ENCODE peak calls at places on chromosomes 6 and 20, in ten cellular contexts. T is stomach; V is cardiac muscle cell; U is IMR-90; O is mammary epithelial cell; H is neural progenitor cell; A is lung; S is CD8-positive, alpha-beta T cell; P is heart right ventricle; F is heart left ventricle. M is an unnamed sample. For H3K4me1, the result is how much of the 10 kb centered on the place peaks cover.

GRCh38 chr6:132520953-132521352 is 8.0 kb upstream of the STX7 start:
- DNase-seq in T (no peak), S (no peak), A (no peak), O (no peak), V (no peak), H (no peak), P (no peak), F (no peak), U (peak), M (no peak)

GRCh38 chr6:52331793-52332457 is 30.0 kb upstream of the PAQR8 start:
- DNase-seq in S (no peak), U (no peak), T (no peak), V (no peak), O (no peak), H (no peak), P (no peak), F (no peak), A (no peak), M (no peak)

GRCh38 chr20:62980970-62981369 is 25.8 kb downstream of the BHLHE23 start:
- DNase-seq in P (no peak), A (no peak), T (no peak), S (peak), H (peak), V (no peak), O (no peak), F (no peak), U (no peak), M (no peak)

GRCh38 chr20:38230957-38231785 is 29.4 kb downstream of the KIAA1755 start:
- DNase-seq in A (no peak), P (no peak), F (no peak), S (no peak), V (no peak), U (peak), T (no peak), H (no peak), O (peak), M (no peak)

GRCh38 chr6:27138837-27139752 is 108.4 kb upstream of the PRSS16 start:
- DNase-seq in F (peak), S (peak), H (peak), U (peak), O (no peak), P (peak), T (peak), V (peak), A (no peak), M (peak)

GRCh38 chr6:130105996-130106704 is 87.8 kb downstream of the L3MBTL3 start:
- DNase-seq in P (no peak), A (no peak), S (no peak), U (no peak), V (no peak), H (no peak), T (no peak), F (no peak), O (no peak), M (no peak)

GRCh38 chr6:150632785-150633465 is 33.2 kb downstream of the PLEKHG1 start:
- DNase-seq in V (no peak), F (no peak), P (no peak), O (no peak), H (no peak), S (no peak), U (no peak), T (no peak), A (no peak), M (no peak)

GRCh38 chr6:116096979-116097816 is 3.5 kb upstream of the NT5DC1 start:
- DNase-seq in P (no peak), O (no peak), T (no peak), V (no peak), A (no peak), F (no peak), H (no peak), U (peak), S (no peak), M (no peak)

GRCh38 chr20:49821850-49822249 is 9.2 kb downstream of the SLC9A8 start:
- DNase-seq in A (no peak), H (no peak), O (peak), T (no peak), P (no peak), U (peak), F (no peak), V (no peak), S (no peak), M (no peak)

GRCh38 chr20:51831891-51832675 is 29.8 kb upstream of the SALL4 start:
- DNase-seq in O (no peak), T (no peak), S (no peak), P (no peak), A (no peak), U (peak), H (no peak), V (no peak), F (no peak), M (no peak)

GRCh38 chr20:34525709-34526416 is 9.6 kb downstream of the DYNLRB1 start:
- DNase-seq in P (peak), U (peak), V (no peak), F (peak), S (no peak), H (no peak), A (peak), O (peak), T (peak), M (peak)

GRCh38 chr6:67629268-67629667 is 1005.8 kb upstream of the ADGRB3 start:
- DNase-seq in V (no peak), O (no peak), F (no peak), P (no peak), S (no peak), H (no peak), T (no peak), U (peak), A (no peak), M (no peak)

GRCh38 chr6:159117541-159117940 is 51.7 kb upstream of the FNDC1 start:
- DNase-seq in U (no peak), F (no peak), V (no peak), S (no peak), T (no peak), H (no peak), A (no peak), O (no peak), P (no peak), M (no peak)

GRCh38 chr20:49591217-49591865 is 23.4 kb upstream of the PTGIS start:
- DNase-seq in H (no peak), U (peak), P (no peak), A (no peak), T (no peak), S (no peak), O (no peak), V (peak), F (no peak), M (no peak)

GRCh38 chr6:116511424-116512131 is at the start of gene CALHM5:
- DNase-seq in U (peak), O (peak), A (peak), H (peak), V (peak), P (peak), F (peak), T (no peak), S (no peak), M (no peak)

GRCh38 chr6:170046786-170047626 is 243.9 kb downstream of the DLL1 start:
- DNase-seq in F (peak), A (no peak), V (no peak), O (no peak), T (peak), S (no peak), H (no peak), P (no peak), U (no peak), M (peak)

GRCh38 chr6:113909224-113909856 is 52.2 kb downstream of the MARCKS start:
- DNase-seq in F (no peak), O (peak), H (peak), P (no peak), A (no peak), V (peak), T (no peak), S (no peak), U (peak), M (no peak)

GRCh38 chr6:83442752-83443151 is 11.9 kb upstream of the ME1 start:
- DNase-seq in U (peak), H (peak), S (no peak), F (no peak), O (peak), V (no peak), T (no peak), P (no peak), A (no peak), M (no peak)

GRCh38 chr6:53009511-53009910 is 14.4 kb upstream of the GSTA4 start:
- DNase-seq in T (no peak), O (no peak), U (no peak), F (no peak), A (no peak), H (no peak), S (no peak), V (no peak), P (no peak), M (no peak)

GRCh38 chr20:58682656-58683055 is 9.9 kb upstream of the NPEPL1 start:
- DNase-seq in A (no peak), V (no peak), P (no peak), F (no peak), S (no peak), U (peak), O (peak), T (no peak), H (no peak), M (no peak)

GRCh38 chr6:166950443-166950821 is 5.9 kb downstream of the RNASET2 start:
- DNase-seq in O (no peak), A (no peak), S (no peak), P (no peak), F (no peak), U (no peak), H (no peak), T (no peak), V (no peak), M (no peak)

GRCh38 chr6:30937265-30937664 is 3.5 kb upstream of the MUCL3 start:
- DNase-seq in F (no peak), H (no peak), U (no peak), O (no peak), A (peak), S (no peak), T (no peak), P (no peak), V (no peak), M (no peak)

GRCh38 chr6:114810468-114810867 is 467.6 kb upstream of the HS3ST5 start:
- DNase-seq in F (no peak), P (no peak), O (no peak), T (no peak), H (no peak), V (no peak), S (no peak), U (no peak), A (no peak), M (no peak)

DNA sequence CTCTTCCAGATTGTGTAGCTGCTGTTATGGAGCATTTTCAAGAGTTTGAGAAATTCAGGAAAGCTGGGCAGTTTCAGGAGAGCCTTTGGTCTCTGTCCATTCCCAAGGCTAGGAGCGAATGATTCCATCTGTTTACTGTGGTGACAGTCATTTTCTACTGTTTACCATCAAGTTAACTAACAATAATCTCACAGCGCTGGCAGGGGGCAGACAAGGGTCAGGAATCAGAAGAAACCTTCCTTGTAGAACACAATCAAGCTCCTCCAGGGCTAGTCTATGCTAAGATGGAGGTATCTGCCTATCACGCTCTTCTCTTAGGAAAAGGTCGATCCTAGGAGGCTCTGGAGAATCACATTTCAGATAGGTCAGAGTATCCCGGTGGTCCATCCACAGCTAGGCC is 293.9 kb downstream of the KIF16B start:
- DNase-seq in F (no peak), T (no peak), A (no peak), V (no peak), H (no peak), O (no peak), U (no peak), S (no peak), P (no peak), M (no peak)
- TF ChIP-seq CTCF in F (no peak), T (no peak), A (no peak), V (no peak), H (no peak), O (no peak), U (no peak), S (no peak), P (no peak), M (no peak)

GRCh38 chr6:32192608-32193039 is at the start of gene GPSM3:
- DNase-seq in U (peak), H (no peak), P (peak), T (peak), F (peak), O (no peak), A (no peak), V (no peak), S (peak), M (no peak)
- H3K27ac ChIP-seq in U (peak), H (no peak), P (peak), T (peak), F (peak), O (no peak), A (peak), V (peak), S (peak), M (no peak)

GRCh38 chr20:57248132-57248797 is 18.2 kb downstream of the BMP7 start:
- DNase-seq in V (no peak), S (no peak), U (no peak), F (no peak), O (no peak), T (no peak), P (no peak), H (no peak), A (no peak), M (no peak)

GRCh38 chr20:57244221-57244585 is 22.2 kb downstream of the BMP7 start:
- DNase-seq in H (no peak), S (no peak), V (no peak), O (peak), U (no peak), F (no peak), A (no peak), T (no peak), P (no peak), M (no peak)

GRCh38 chr20:57247292-57247975 is 19.0 kb downstream of the BMP7 start:
- DNase-seq in S (no peak), F (no peak), P (no peak), V (no peak), U (no peak), T (no peak), O (no peak), H (no peak), A (no peak), M (no peak)

GRCh38 chr20:57244627-57245214 is 21.7 kb downstream of the BMP7 start:
- DNase-seq in O (no peak), A (no peak), P (no peak), S (no peak), H (peak), U (no peak), V (no peak), F (no peak), T (no peak), M (no peak)

DNA sequence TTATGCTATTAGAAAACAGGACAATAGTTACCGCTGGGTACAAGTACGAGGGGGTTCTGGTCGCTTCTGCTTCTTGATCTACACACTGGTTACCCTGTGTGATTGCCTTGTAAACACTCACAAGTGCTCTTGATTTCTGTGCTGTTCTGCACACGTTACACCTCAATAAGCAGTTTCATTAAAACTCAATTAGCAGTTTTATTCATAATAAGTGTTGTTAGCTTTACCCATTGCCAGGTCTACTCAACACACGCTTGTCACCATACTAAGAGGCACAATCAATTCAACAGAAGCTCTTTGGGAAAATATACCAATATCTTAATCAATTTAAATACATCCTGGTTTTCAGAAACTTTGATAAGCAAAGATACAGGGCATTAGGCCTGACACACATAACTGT is 20.4 kb downstream of the BMP7 start:
- DNase-seq in U (no peak), V (no peak), T (no peak), F (no peak), P (no peak), H (no peak), O (no peak), A (no peak), S (no peak), M (no peak)
- H3K4me1 ChIP-seq in U (under half), V (under half), T (under half), F (under half), P (under half), H (under half), O (under half), A (under half), S (under half), M (under half)

GRCh38 chr6:40713002-40713719 is 126.0 kb upstream of the LRFN2 start:
- DNase-seq in V (no peak), H (peak), P (no peak), U (no peak), S (no peak), T (no peak), F (no peak), A (no peak), O (no peak), M (no peak)

GRCh38 chr6:40706222-40706621 is 119.1 kb upstream of the LRFN2 start:
- DNase-seq in S (no peak), F (no peak), P (no peak), T (no peak), V (no peak), O (no peak), H (peak), A (no peak), U (no peak), M (no peak)

GRCh38 chr6:40710626-40711354 is 123.6 kb upstream of the LRFN2 start:
- DNase-seq in P (no peak), F (no peak), H (no peak), U (no peak), V (no peak), T (no peak), O (no peak), A (no peak), S (no peak), M (no peak)

GRCh38 chr6:40708049-40708448 is 120.9 kb upstream of the LRFN2 start:
- DNase-seq in P (no peak), T (no peak), A (no peak), U (no peak), S (no peak), O (no peak), V (no peak), F (no peak), H (no peak), M (no peak)
- TF ChIP-seq CTCF in P (no peak), T (no peak), A (no peak), U (no peak), S (no peak), O (no peak), V (no peak), F (no peak), H (no peak), M (no peak)

GRCh38 chr20:673606-674005 is 2.0 kb downstream of the SCRT2 start:
- DNase-seq in P (no peak), H (no peak), O (no peak), A (no peak), T (no peak), U (no peak), S (no peak), F (no peak), V (no peak), M (no peak)

GRCh38 chr20:676967-677366 is 1.4 kb upstream of the SCRT2 start:
- DNase-seq in U (no peak), S (no peak), O (no peak), H (no peak), A (no peak), P (no peak), V (no peak), F (no peak), T (no peak), M (no peak)

GRCh38 chr20:675453-676314 is at the start of gene SCRT2:
- DNase-seq in F (peak), U (peak), V (peak), A (peak), O (peak), H (peak), T (peak), S (peak), P (peak), M (peak)

GRCh38 chr20:674936-675452 is 608 bp downstream of the SCRT2 start:
- DNase-seq in A (no peak), P (no peak), S (no peak), U (no peak), V (no peak), T (no peak), H (no peak), O (no peak), F (no peak), M (no peak)

GRCh38 chr20:676315-676937 is 824 bp upstream of the SCRT2 start:
- DNase-seq in S (no peak), P (no peak), V (no peak), H (peak), A (no peak), F (no peak), T (no peak), U (no peak), O (no peak), M (no peak)
- H3K27ac ChIP-seq in S (no peak), P (no peak), V (no peak), H (no peak), A (no peak), F (no peak), T (no peak), U (no peak), O (no peak), M (no peak)

GRCh38 chr6:15500078-15500740 is 162.6 kb downstream of the DTNBP1 start:
- DNase-seq in U (no peak), T (no peak), P (no peak), A (no peak), V (no peak), F (peak), S (no peak), O (no peak), H (no peak), M (peak)
- H3K4me1 ChIP-seq in U (under half), T (under half), P (half or more), A (under half), V (under half), F (under half), S (under half), O (under half), H (under half), M (under half)

GRCh38 chr20:18904624-18905023 is 91.0 kb downstream of the SCP2D1 start:
- DNase-seq in A (no peak), S (no peak), P (no peak), V (no peak), U (no peak), F (no peak), T (no peak), O (no peak), H (peak), M (no peak)
- TF ChIP-seq CTCF in A (no peak), S (no peak), P (no peak), V (no peak), U (no peak), F (peak), T (no peak), O (peak), H (peak), M (no peak)

GRCh38 chr20:47246061-47246460 is 110.4 kb downstream of the ZMYND8 start:
- DNase-seq in T (no peak), P (no peak), O (no peak), S (no peak), A (no peak), H (no peak), U (no peak), V (no peak), F (no peak), M (no peak)

GRCh38 chr20:47241345-47241781 is 115.1 kb downstream of the ZMYND8 start:
- DNase-seq in O (no peak), F (no peak), S (no peak), T (no peak), A (no peak), P (no peak), V (no peak), H (no peak), U (peak), M (no peak)

GRCh38 chr20:47244451-47244850 is 112.0 kb downstream of the ZMYND8 start:
- DNase-seq in S (no peak), T (no peak), V (no peak), P (no peak), F (no peak), A (no peak), H (no peak), O (peak), U (no peak), M (no peak)

GRCh38 chr20:47243003-47243402 is 113.5 kb downstream of the ZMYND8 start:
- DNase-seq in U (no peak), P (no peak), O (no peak), T (no peak), F (no peak), H (no peak), S (no peak), V (no peak), A (no peak), M (no peak)

GRCh38 chr20:47243906-47244305 is 112.6 kb downstream of the ZMYND8 start:
- DNase-seq in U (no peak), T (no peak), A (no peak), V (no peak), O (no peak), F (no peak), P (no peak), H (no peak), S (no peak), M (no peak)
- H3K27ac ChIP-seq in U (no peak), T (no peak), A (no peak), V (no peak), O (no peak), F (no peak), P (no peak), H (peak), S (no peak), M (no peak)

M was measured in pancreas.